ENCODE peak calls at places on chromosome 2, in four cellular contexts. J is mammary epithelial cell, H is right lobe of liver, V is heart right ventricle. C is an unnamed sample.

GRCh38 chr2:66688951-66689350 is 254.0 kb downstream of the MEIS1 start:
- DNase-seq in J (no peak), H (no peak), V (no peak), C (no peak)

GRCh38 chr2:86283461-86284030 is 53.9 kb downstream of the REEP1 start:
- DNase-seq in J (no peak), H (no peak), V (no peak), C (no peak)

GRCh38 chr2:33488178-33488690 is 11.8 kb downstream of the RASGRP3 start:
- DNase-seq in J (no peak), H (no peak), V (no peak), C (no peak)

GRCh38 chr2:64644240-64645013 is 9.3 kb downstream of the SERTAD2 start:
- DNase-seq in J (peak; percentile 73), H (peak; percentile 69), V (peak; percentile 76), C (no peak)

GRCh38 chr2:85405076-85405402 is 5.1 kb downstream of the CAPG start:
- DNase-seq in J (no peak), H (no peak), V (no peak), C (no peak)

GRCh38 chr2:18368008-18368407 is 192.4 kb downstream of the RDH14 start:
- DNase-seq in J (peak; percentile 38), H (no peak), V (no peak), C (no peak)

GRCh38 chr2:178296394-178297090 is 102.2 kb downstream of the OSBPL6 start:
- DNase-seq in J (peak; percentile 80), H (no peak), V (no peak), C (no peak)

GRCh38 chr2:10038716-10039115 is 4.6 kb upstream of the KLF11 start:
- DNase-seq in J (no peak), H (no peak), V (no peak), C (no peak)

GRCh38 chr2:75035444-75036353 is 77.3 kb downstream of the POLE4 start:
- DNase-seq in J (no peak), H (no peak), V (no peak), C (no peak)

GRCh38 chr2:24828641-24829040 is 35.4 kb downstream of the CENPO start:
- DNase-seq in J (no peak), H (peak; percentile 23), V (no peak), C (no peak)

DNA sequence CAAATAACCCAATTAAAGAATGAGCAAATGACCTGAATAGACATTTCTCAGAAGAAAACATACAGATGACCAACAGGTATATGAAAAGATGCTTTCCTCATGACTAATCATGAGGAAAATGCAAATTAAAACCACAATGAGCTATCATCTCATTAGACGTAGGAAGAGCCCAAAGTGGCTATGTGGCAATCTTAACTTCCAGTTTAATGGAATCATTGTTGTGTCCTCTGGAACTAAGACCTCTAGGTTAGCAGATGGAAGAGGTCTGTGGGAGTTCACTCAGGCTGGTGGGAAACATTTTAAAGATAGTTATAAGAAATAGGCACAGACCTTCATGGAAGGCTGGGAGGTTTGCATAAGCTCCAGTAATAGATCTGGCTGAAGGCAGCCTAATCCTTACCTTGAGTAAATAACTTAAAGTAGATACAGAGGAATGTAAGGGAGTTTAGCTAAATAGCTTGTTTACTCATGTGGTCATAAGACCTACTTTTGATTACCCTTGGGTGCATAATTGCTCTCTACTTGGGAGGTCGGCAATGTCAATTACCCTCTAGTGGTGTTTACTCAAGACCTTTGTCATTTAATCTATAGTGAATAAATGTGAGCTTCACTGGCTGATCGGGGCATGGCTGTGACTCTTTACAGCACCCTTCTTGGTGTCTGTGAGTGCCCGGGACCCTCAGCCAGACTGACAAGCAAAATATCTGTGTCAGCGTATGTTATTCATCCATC is 119.0 kb downstream of the GULP1 start:
- DNase-seq in J (peak; percentile 75), H (no peak), V (no peak), C (no peak)
- H3K36me3 ChIP-seq in J (no peaks in the 10 kb centered on the region), H (no peaks in the 10 kb centered on the region), V (no peaks in the 10 kb centered on the region), C (no peaks in the 10 kb centered on the region)

DNA sequence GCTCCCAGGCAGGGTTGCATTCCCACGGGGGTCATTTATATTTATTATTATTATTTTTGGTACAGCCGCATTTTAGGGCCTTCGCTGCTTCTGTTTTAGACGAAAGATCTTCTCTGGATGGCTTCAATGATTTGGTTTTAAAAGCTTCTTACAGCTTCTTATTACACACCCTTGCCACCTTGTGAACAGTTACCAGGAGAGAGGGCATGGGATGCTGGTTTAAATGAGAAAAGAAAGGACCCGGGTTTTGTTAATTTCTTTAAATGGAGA is 1.7 kb downstream of the SH3RF3 start:
- DNase-seq in J (no peak), H (no peak), V (no peak), C (no peak)
- H3K36me3 ChIP-seq in J (no peaks in the 10 kb centered on the region), H (no peaks in the 10 kb centered on the region), V (no peaks in the 10 kb centered on the region), C (no peaks in the 10 kb centered on the region)

DNA sequence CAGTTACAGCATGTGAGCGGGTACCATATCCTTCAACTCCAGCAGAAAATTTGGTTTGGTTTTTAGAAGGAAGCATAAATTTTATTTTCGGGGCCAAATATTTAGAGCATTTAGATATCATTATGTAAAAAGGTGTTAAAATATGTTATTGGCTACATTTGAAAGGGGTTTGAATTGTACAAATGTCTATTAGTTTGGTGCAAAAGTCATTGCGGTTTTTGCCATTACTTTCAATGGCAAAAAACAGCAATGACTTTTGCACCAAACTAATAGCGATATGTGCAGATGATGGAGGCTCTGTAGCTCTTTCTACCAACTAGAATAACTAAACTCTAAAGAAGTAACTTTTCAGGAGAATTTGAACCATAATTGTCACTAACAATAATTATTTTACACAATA is 1666.2 kb upstream of the SLC39A10 start:
- DNase-seq in J (no peak), H (no peak), V (no peak), C (no peak)
- H3K36me3 ChIP-seq in J (no peaks in the 10 kb centered on the region), H (no peaks in the 10 kb centered on the region), V (no peaks in the 10 kb centered on the region), C (no peaks in the 10 kb centered on the region)

GRCh38 chr2:229780856-229781773 is 66.8 kb upstream of the DNER start:
- DNase-seq in J (peak; percentile 31), H (no peak), V (no peak), C (no peak)
- H3K36me3 ChIP-seq in J (peaks cover 43% of the 10 kb centered on the region), H (peaks cover 5% of the 10 kb centered on the region), V (no peaks in the 10 kb centered on the region), C (peaks cover 39% of the 10 kb centered on the region)